ENCODE peak calls at places on chromosomes 12 and 14, in ten cellular contexts. One of them, this sample, is unnamed.

GRCh38 chr12:54840293-54840692 is 14.0 kb upstream of the MUCL1 start:
- DNase-seq in AG04449: no peak
- DNase-seq in lung: no peak
- DNase-seq in suprapubic skin: no peak
- DNase-seq in fibroblast of the aortic adventitia: no peak
- DNase-seq in mucosa of descending colon: no peak
- DNase-seq in BJ: no peak
- DNase-seq in uterus: no peak
- DNase-seq in astrocyte of the cerebellum: no peak
- DNase-seq in tibial artery: no peak
- DNase-seq in this sample: peak; percentile 5

GRCh38 chr12:72346331-72346944 is 74.3 kb downstream of the TRHDE start:
- DNase-seq in BJ: no peak
- DNase-seq in suprapubic skin: no peak
- DNase-seq in lung: peak; percentile 59
- DNase-seq in mucosa of descending colon: no peak
- DNase-seq in AG04449: peak; percentile 36
- DNase-seq in tibial artery: peak; percentile 22
- DNase-seq in astrocyte of the cerebellum: peak; percentile 78
- DNase-seq in fibroblast of the aortic adventitia: peak; percentile 63
- DNase-seq in uterus: peak; percentile 29
- DNase-seq in this sample: peak; percentile 88

GRCh38 chr12:26678697-26679660 is 154.0 kb downstream of the ITPR2 start:
- DNase-seq in fibroblast of the aortic adventitia: peak; percentile 69
- DNase-seq in uterus: no peak
- DNase-seq in mucosa of descending colon: no peak
- DNase-seq in AG04449: no peak
- DNase-seq in suprapubic skin: no peak
- DNase-seq in lung: no peak
- DNase-seq in BJ: no peak
- DNase-seq in astrocyte of the cerebellum: no peak
- DNase-seq in tibial artery: no peak
- DNase-seq in this sample: no peak

GRCh38 chr12:25106818-25107217 is 88.1 kb downstream of the DNAI7 start:
- DNase-seq in mucosa of descending colon: no peak
- DNase-seq in fibroblast of the aortic adventitia: no peak
- DNase-seq in BJ: no peak
- DNase-seq in suprapubic skin: no peak
- DNase-seq in lung: no peak
- DNase-seq in uterus: no peak
- DNase-seq in AG04449: no peak
- DNase-seq in tibial artery: no peak
- DNase-seq in astrocyte of the cerebellum: no peak
- DNase-seq in this sample: no peak

GRCh38 chr14:32657081-32657480 is 281.6 kb upstream of the NPAS3 start:
- DNase-seq in uterus: no peak
- DNase-seq in AG04449: peak; percentile 41
- DNase-seq in lung: peak; percentile 39
- DNase-seq in suprapubic skin: no peak
- DNase-seq in tibial artery: peak; percentile 65
- DNase-seq in astrocyte of the cerebellum: peak; percentile 33
- DNase-seq in mucosa of descending colon: no peak
- DNase-seq in fibroblast of the aortic adventitia: peak; percentile 82
- DNase-seq in BJ: no peak
- DNase-seq in this sample: peak; percentile 84

GRCh38 chr12:28413455-28414109 is 223.3 kb downstream of the CCDC91 start:
- DNase-seq in AG04449: no peak
- DNase-seq in mucosa of descending colon: no peak
- DNase-seq in lung: no peak
- DNase-seq in BJ: no peak
- DNase-seq in fibroblast of the aortic adventitia: no peak
- DNase-seq in astrocyte of the cerebellum: no peak
- DNase-seq in tibial artery: no peak
- DNase-seq in suprapubic skin: no peak
- DNase-seq in uterus: no peak
- DNase-seq in this sample: no peak

GRCh38 chr12:4806439-4807115 is 86.4 kb downstream of the GALNT8 start:
- DNase-seq in astrocyte of the cerebellum: no peak
- DNase-seq in tibial artery: no peak
- DNase-seq in AG04449: no peak
- DNase-seq in BJ: no peak
- DNase-seq in suprapubic skin: no peak
- DNase-seq in mucosa of descending colon: no peak
- DNase-seq in lung: no peak
- DNase-seq in uterus: no peak
- DNase-seq in fibroblast of the aortic adventitia: no peak
- DNase-seq in this sample: no peak

GRCh38 chr14:67387195-67387594 is 24.8 kb downstream of the PLEK2 start:
- DNase-seq in BJ: no peak
- DNase-seq in suprapubic skin: no peak
- DNase-seq in fibroblast of the aortic adventitia: peak; percentile 20
- DNase-seq in astrocyte of the cerebellum: no peak
- DNase-seq in uterus: no peak
- DNase-seq in AG04449: no peak
- DNase-seq in mucosa of descending colon: no peak
- DNase-seq in lung: no peak
- DNase-seq in tibial artery: no peak
- DNase-seq in this sample: no peak

GRCh38 chr14:75200451-75200850 is 24.0 kb upstream of the TMED10 start:
- DNase-seq in uterus: no peak
- DNase-seq in tibial artery: no peak
- DNase-seq in AG04449: no peak
- DNase-seq in BJ: no peak
- DNase-seq in fibroblast of the aortic adventitia: no peak
- DNase-seq in mucosa of descending colon: peak; percentile 86
- DNase-seq in lung: peak; percentile 82
- DNase-seq in astrocyte of the cerebellum: no peak
- DNase-seq in suprapubic skin: no peak
- DNase-seq in this sample: peak; percentile 9

GRCh38 chr14:77375164-77375950 is 1.5 kb downstream of the TMED8 start:
- DNase-seq in AG04449: no peak
- DNase-seq in tibial artery: no peak
- DNase-seq in fibroblast of the aortic adventitia: no peak
- DNase-seq in astrocyte of the cerebellum: no peak
- DNase-seq in mucosa of descending colon: no peak
- DNase-seq in lung: no peak
- DNase-seq in uterus: no peak
- DNase-seq in BJ: no peak
- DNase-seq in suprapubic skin: no peak
- DNase-seq in this sample: no peak

DNA sequence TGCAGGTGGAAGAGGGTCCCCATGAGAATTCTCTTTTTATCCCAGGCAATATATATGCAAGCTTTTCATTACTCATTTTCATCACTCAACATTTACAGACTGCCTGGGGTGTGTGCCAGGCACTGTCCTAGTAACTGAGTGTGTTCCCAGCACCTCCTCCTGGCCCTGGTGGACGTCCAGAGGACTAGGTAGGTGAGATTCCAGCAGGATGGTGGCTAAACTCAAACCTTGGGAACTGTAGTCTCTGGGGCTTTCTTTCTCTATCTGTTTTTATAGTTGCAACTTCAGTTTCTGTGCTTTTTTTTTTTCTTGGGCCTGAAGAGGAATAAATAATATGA is 63.8 kb downstream of the SUSD6 start:
- DNase-seq in AG04449: no peak
- DNase-seq in mucosa of descending colon: no peak
- DNase-seq in lung: no peak
- DNase-seq in BJ: no peak
- DNase-seq in suprapubic skin: no peak
- DNase-seq in astrocyte of the cerebellum: no peak
- DNase-seq in fibroblast of the aortic adventitia: no peak
- DNase-seq in uterus: no peak
- DNase-seq in tibial artery: no peak
- DNase-seq in this sample: no peak
- TF ChIP-seq CTCF in AG04449: no peak
- TF ChIP-seq CTCF in mucosa of descending colon: no peak
- TF ChIP-seq CTCF in lung: no peak
- TF ChIP-seq CTCF in BJ: no peak
- TF ChIP-seq CTCF in suprapubic skin: no peak
- TF ChIP-seq CTCF in astrocyte of the cerebellum: no peak
- TF ChIP-seq CTCF in fibroblast of the aortic adventitia: no peak
- TF ChIP-seq CTCF in uterus: no peak
- TF ChIP-seq CTCF in tibial artery: no peak
- TF ChIP-seq CTCF in this sample: no peak

DNA sequence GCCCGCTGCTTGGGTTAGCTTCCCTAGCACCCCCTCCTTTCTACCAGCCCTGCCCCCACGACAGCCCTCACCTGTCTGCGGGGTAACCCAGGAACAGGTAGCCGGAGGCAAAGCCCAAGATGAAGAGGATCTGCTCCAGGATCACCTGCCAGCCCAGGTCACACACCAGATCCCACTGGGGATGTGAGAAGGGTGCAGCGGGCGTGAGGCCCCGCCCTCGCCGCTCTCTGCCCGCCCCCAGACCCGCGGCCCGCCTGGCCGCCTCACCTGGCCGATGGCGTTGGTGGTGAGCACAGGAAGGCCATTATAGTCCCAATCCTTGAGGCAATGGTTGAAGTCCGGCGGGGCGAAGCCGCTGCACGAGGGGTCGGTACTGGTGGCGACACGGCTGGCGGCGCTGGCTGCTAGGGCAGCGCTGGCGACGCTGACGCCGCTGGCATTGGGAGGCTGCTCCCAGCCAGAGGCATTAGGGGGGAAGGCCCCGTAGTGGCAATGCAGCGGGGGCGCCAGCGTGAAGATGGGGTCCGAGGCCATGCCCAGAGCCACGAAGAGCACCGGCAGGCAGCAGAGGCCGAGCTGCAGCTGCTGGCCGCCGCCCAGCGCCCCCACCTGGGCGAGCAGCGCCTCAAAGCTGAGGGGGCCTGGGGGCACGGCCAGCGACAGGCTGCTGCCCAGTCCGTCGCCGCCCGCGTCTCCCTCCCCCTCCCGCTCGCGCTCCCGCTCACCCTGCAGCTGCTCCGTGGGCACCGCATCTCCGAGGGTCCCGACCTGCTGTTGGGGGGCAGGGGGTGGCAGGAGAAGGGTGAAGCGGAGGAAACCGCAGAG is 794 bp downstream of the SLC22A17 start:
- DNase-seq in tibial artery: no peak
- DNase-seq in uterus: no peak
- DNase-seq in fibroblast of the aortic adventitia: no peak
- DNase-seq in lung: no peak
- DNase-seq in mucosa of descending colon: no peak
- DNase-seq in astrocyte of the cerebellum: no peak
- DNase-seq in suprapubic skin: no peak
- DNase-seq in AG04449: no peak
- DNase-seq in BJ: no peak
- DNase-seq in this sample: no peak
- TF ChIP-seq CTCF in tibial artery: no peak
- TF ChIP-seq CTCF in uterus: no peak
- TF ChIP-seq CTCF in fibroblast of the aortic adventitia: no peak
- TF ChIP-seq CTCF in lung: no peak
- TF ChIP-seq CTCF in mucosa of descending colon: no peak
- TF ChIP-seq CTCF in astrocyte of the cerebellum: no peak
- TF ChIP-seq CTCF in suprapubic skin: no peak
- TF ChIP-seq CTCF in AG04449: peak; percentile 23
- TF ChIP-seq CTCF in BJ: no peak
- TF ChIP-seq CTCF in this sample: no peak

GRCh38 chr12:103965590-103966407 is at the start of gene TDG:
- DNase-seq in tibial artery: peak; percentile 99
- DNase-seq in suprapubic skin: peak; percentile 99
- DNase-seq in BJ: peak; percentile 90
- DNase-seq in astrocyte of the cerebellum: peak; percentile 98
- DNase-seq in fibroblast of the aortic adventitia: peak; percentile 99
- DNase-seq in AG04449: peak; percentile 90
- DNase-seq in lung: peak; percentile 99
- DNase-seq in uterus: peak; percentile 98
- DNase-seq in mucosa of descending colon: peak; percentile 99
- DNase-seq in this sample: peak; percentile 98
- TF ChIP-seq CTCF in tibial artery: peak; percentile 9
- TF ChIP-seq CTCF in suprapubic skin: no peak
- TF ChIP-seq CTCF in BJ: peak; percentile 20
- TF ChIP-seq CTCF in astrocyte of the cerebellum: peak; percentile 11
- TF ChIP-seq CTCF in fibroblast of the aortic adventitia: no peak
- TF ChIP-seq CTCF in AG04449: peak; percentile 0
- TF ChIP-seq CTCF in lung: no peak
- TF ChIP-seq CTCF in uterus: peak; percentile 18
- TF ChIP-seq CTCF in mucosa of descending colon: no peak
- TF ChIP-seq CTCF in this sample: peak; percentile 28

GRCh38 chr12:12353276-12353675 is 3.2 kb upstream of the MANSC1 start:
- DNase-seq in BJ: no peak
- DNase-seq in lung: no peak
- DNase-seq in mucosa of descending colon: no peak
- DNase-seq in uterus: no peak
- DNase-seq in tibial artery: no peak
- DNase-seq in suprapubic skin: no peak
- DNase-seq in fibroblast of the aortic adventitia: no peak
- DNase-seq in astrocyte of the cerebellum: no peak
- DNase-seq in AG04449: no peak
- DNase-seq in this sample: no peak

GRCh38 chr12:12353807-12354206 is 3.1 kb upstream of the BORCS5 start:
- DNase-seq in uterus: peak; percentile 63
- DNase-seq in fibroblast of the aortic adventitia: no peak
- DNase-seq in astrocyte of the cerebellum: no peak
- DNase-seq in tibial artery: no peak
- DNase-seq in lung: no peak
- DNase-seq in suprapubic skin: no peak
- DNase-seq in mucosa of descending colon: no peak
- DNase-seq in AG04449: no peak
- DNase-seq in BJ: no peak
- DNase-seq in this sample: no peak

GRCh38 chr12:12350868-12351463 is 924 bp upstream of the MANSC1 start:
- DNase-seq in astrocyte of the cerebellum: no peak
- DNase-seq in mucosa of descending colon: no peak
- DNase-seq in lung: no peak
- DNase-seq in uterus: no peak
- DNase-seq in tibial artery: no peak
- DNase-seq in AG04449: no peak
- DNase-seq in suprapubic skin: no peak
- DNase-seq in BJ: no peak
- DNase-seq in fibroblast of the aortic adventitia: no peak
- DNase-seq in this sample: no peak

DNA sequence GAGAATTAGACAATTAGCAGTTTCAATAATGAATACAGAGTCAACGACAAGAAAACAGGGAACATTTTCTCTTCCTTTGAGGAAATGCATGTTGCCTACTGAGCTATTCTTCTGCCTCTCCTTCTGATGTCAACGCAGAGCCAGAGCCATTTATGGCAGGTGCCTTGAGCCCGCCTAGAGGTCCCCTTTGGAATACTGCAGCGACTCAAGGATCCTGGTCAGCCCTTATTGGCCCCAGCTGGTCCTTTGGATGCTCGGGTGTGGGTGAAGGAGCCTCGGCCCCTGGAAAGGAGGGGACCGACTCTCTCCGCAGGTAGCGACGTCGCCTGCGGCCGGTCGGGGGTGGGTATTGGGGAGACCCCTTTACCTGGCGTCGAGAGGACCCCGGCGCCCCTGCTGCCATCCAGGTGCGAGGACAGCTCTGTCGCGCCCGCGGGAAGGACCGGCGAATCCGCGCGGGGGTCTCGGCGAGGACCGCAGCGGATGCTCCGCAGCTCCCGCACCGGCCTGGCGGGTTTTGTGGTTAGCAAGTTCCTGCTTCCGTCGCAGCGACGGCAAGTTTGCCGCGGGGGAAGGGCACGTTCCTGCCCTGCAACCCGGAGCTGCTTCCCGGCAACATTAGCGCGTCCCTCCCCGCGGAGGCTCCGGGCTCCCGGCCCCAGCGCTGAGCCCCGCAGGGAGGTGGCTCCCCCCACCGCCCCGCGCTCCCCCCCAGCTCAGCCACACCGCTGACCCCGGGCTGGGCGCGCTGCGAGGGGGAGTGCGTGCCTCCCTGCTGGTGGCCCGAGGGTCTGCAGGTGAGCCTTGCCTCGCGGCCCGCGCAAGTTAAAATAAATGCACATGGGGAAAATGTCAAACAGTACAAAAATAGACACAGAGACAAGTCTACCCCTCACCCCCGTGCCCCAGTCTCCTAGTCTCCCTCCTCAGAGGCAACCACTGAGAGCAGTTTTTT is at the start of gene MANSC1:
- DNase-seq in tibial artery: peak; percentile 49
- DNase-seq in uterus: peak; percentile 61
- DNase-seq in fibroblast of the aortic adventitia: peak; percentile 34
- DNase-seq in BJ: no peak
- DNase-seq in astrocyte of the cerebellum: no peak
- DNase-seq in AG04449: no peak
- DNase-seq in suprapubic skin: peak; percentile 87
- DNase-seq in mucosa of descending colon: peak; percentile 90
- DNase-seq in lung: peak; percentile 70
- DNase-seq in this sample: no peak
- TF ChIP-seq CTCF in tibial artery: peak; percentile 43
- TF ChIP-seq CTCF in uterus: peak; percentile 48
- TF ChIP-seq CTCF in fibroblast of the aortic adventitia: peak; percentile 56
- TF ChIP-seq CTCF in BJ: peak; percentile 38
- TF ChIP-seq CTCF in astrocyte of the cerebellum: peak; percentile 49
- TF ChIP-seq CTCF in AG04449: peak; percentile 41
- TF ChIP-seq CTCF in suprapubic skin: no peak
- TF ChIP-seq CTCF in mucosa of descending colon: no peak
- TF ChIP-seq CTCF in lung: no peak
- TF ChIP-seq CTCF in this sample: peak; percentile 36